ENCODE peak calls at places on chromosome 14, in nine cellular contexts. D, H, O, T, P, B, A, J and Y are unnamed samples.

GRCh38 chr14:38404100-38404541 is 148.2 kb upstream of the CLEC14A start:
- DNase-seq in P (peak), H (no peak), O (no peak), B (no peak), A (no peak), J (no peak), T (no peak), D (no peak), Y (peak)

GRCh38 chr14:59897757-59898383 is 22.1 kb upstream of the LRRC9 start:
- DNase-seq in P (peak), D (no peak), H (no peak), A (peak), O (peak), J (no peak), T (no peak), B (no peak), Y (no peak)

GRCh38 chr14:101601603-101602465 is 40.5 kb downstream of the DIO3 start:
- DNase-seq in A (peak), B (no peak), O (no peak), D (no peak), J (peak), P (no peak), T (peak), H (peak), Y (no peak)

GRCh38 chr14:101130861-101131260 is 227.3 kb upstream of the RTL1 start:
- DNase-seq in J (no peak), B (no peak), O (no peak), D (no peak), T (no peak), P (no peak), H (no peak), A (no peak), Y (no peak)

GRCh38 chr14:51449666-51450061 is 202.0 kb upstream of the FRMD6 start:
- DNase-seq in D (no peak), O (no peak), J (no peak), B (no peak), A (no peak), P (no peak), H (no peak), T (no peak), Y (no peak)

GRCh38 chr14:51067306-51067705 is 27.6 kb downstream of the TRIM9 start:
- DNase-seq in T (no peak), A (no peak), B (no peak), D (no peak), H (no peak), P (no peak), J (no peak), O (no peak), Y (no peak)

GRCh38 chr14:54194501-54194900 is 202.3 kb upstream of the CDKN3 start:
- DNase-seq in T (no peak), P (peak), J (no peak), H (no peak), B (no peak), O (no peak), A (no peak), D (no peak), Y (no peak)

GRCh38 chr14:72737560-72737943 is 156.3 kb downstream of the DPF3 start:
- DNase-seq in T (peak), O (no peak), D (no peak), P (no peak), A (no peak), H (no peak), B (no peak), J (no peak), Y (no peak)

GRCh38 chr14:53358166-53358565 is 205.0 kb upstream of the DDHD1 start:
- DNase-seq in T (no peak), O (no peak), D (no peak), P (no peak), B (no peak), H (no peak), A (no peak), J (no peak), Y (no peak)

GRCh38 chr14:103091041-103091882 is 3.3 kb upstream of the EXOC3L4 start:
- DNase-seq in H (peak), T (no peak), P (no peak), O (peak), D (no peak), J (peak), A (peak), B (peak), Y (no peak)

GRCh38 chr14:91745329-91745728 is 13.4 kb upstream of the CATSPERB start:
- DNase-seq in H (no peak), J (no peak), P (peak), T (no peak), D (no peak), B (no peak), O (no peak), A (no peak), Y (no peak)

GRCh38 chr14:37874429-37875109 is 279.1 kb downstream of the TTC6 start:
- DNase-seq in A (peak), T (peak), P (peak), J (peak), B (peak), D (peak), O (peak), H (peak), Y (no peak)

GRCh38 chr14:90381011-90381790 is 15.6 kb upstream of the CALM1 start:
- DNase-seq in H (no peak), O (no peak), J (peak), P (no peak), D (no peak), T (no peak), B (no peak), A (peak), Y (no peak)

GRCh38 chr14:102949801-102950451 is 27.5 kb downstream of the AMN start:
- DNase-seq in D (no peak), T (no peak), B (no peak), H (no peak), P (no peak), A (peak), J (no peak), O (no peak), Y (no peak)

GRCh38 chr14:101065246-101065645 is 161.7 kb upstream of the RTL1 start:
- DNase-seq in H (peak), J (peak), P (no peak), O (no peak), B (no peak), A (no peak), D (no peak), T (no peak), Y (no peak)

GRCh38 chr14:75917322-75918251 is 64.2 kb downstream of the TGFB3 start:
- DNase-seq in B (no peak), D (no peak), P (no peak), A (no peak), J (no peak), H (no peak), T (no peak), O (no peak), Y (no peak)

GRCh38 chr14:74888164-74889158 is 6.7 kb downstream of the DLST start:
- DNase-seq in J (no peak), A (no peak), B (peak), H (no peak), O (no peak), P (peak), D (no peak), T (no peak), Y (no peak)

GRCh38 chr14:74754157-74754556 is 9.0 kb upstream of the YLPM1 start:
- DNase-seq in O (no peak), A (no peak), P (no peak), J (no peak), H (no peak), B (no peak), T (no peak), D (no peak), Y (no peak)

GRCh38 chr14:20332386-20332945 is 613 bp downstream of the CCNB1IP1 start:
- DNase-seq in O (no peak), J (no peak), A (no peak), B (peak), T (no peak), D (no peak), P (peak), H (no peak), Y (no peak)

GRCh38 chr14:20329355-20329754 is 3.7 kb downstream of the CCNB1IP1 start:
- DNase-seq in D (no peak), O (no peak), B (no peak), A (no peak), J (no peak), H (no peak), P (no peak), T (no peak), Y (no peak)

GRCh38 chr14:20331048-20331613 is 1.9 kb downstream of the CCNB1IP1 start:
- DNase-seq in H (no peak), P (no peak), T (no peak), O (no peak), D (no peak), B (no peak), J (no peak), A (no peak), Y (no peak)

GRCh38 chr14:20332946-20333782 is at the start of gene CCNB1IP1:
- DNase-seq in P (peak), J (peak), B (peak), H (peak), T (peak), O (peak), A (peak), D (peak), Y (peak)

GRCh38 chr14:20334017-20334416 is 938 bp upstream of the CCNB1IP1 start:
- DNase-seq in H (no peak), B (no peak), O (no peak), J (no peak), P (no peak), T (no peak), A (no peak), D (no peak), Y (no peak)
- H3K4me3 ChIP-seq in H (no peak), B (no peak), O (no peak), J (no peak), P (no peak), T (no peak), A (no peak), D (no peak), Y (no peak)

DNA sequence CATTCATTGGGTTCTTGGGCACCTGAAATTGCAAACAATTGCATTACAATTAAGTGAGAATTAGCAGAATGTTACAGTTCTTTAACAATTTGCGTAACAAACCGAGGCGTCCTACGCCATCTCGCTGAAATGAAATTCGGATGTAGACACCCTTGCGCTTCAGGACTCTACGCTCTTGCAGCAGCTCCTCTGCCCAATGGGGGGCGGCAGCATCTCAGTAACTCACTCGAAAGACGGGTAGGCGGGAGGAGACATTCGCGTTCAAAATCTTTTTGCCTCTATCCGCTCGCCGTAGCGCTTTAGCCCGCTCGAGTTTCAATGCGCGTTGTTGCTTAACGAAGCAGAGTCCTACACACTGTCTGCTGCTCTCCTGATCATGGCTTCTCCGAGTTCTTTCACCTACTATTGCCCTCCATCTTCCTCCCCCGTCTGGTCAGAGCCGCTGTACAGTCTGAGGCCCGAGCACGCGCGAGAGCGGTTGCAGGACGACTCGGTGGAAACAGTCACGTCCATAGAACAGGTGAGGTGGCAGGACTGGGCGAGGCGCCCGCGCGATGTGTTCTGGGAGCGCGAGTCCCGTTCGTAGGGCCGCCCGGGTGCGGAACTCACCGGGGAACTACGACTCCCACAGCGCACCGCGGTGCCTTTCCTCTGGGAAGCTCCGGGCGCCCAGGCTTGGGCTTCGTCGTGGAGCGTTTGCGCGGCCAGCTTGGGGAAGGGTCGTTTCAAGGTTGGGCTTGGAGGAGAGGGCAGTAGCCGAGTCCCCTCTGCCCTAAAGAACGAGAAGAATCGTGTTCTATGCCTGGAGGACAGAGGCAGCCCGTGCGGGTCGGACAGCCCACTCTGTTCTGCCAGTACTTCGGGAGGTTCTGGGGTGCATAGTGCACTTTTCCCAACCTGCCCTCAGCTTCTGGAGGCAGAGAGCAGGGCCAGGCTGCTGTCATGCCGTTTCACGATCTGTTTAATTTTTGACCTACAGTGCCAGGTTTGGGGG is at the start of gene FNTB:
- DNase-seq in T (peak), D (peak), O (peak), H (peak), B (peak), A (peak), J (peak), P (peak), Y (peak)
- TF ChIP-seq CTCF in T (peak), D (peak), O (peak), H (peak), B (peak), A (no peak), J (peak), P (peak), Y (peak)

GRCh38 chr14:99246536-99247083 is 25.4 kb downstream of the BCL11B start:
- DNase-seq in O (no peak), P (no peak), B (no peak), D (no peak), H (no peak), T (no peak), J (no peak), A (no peak), Y (no peak)
- H3K4me3 ChIP-seq in O (no peak), P (no peak), B (no peak), D (no peak), H (no peak), T (no peak), J (peak), A (peak), Y (no peak)

GRCh38 chr14:67524152-67524963 is 8.7 kb upstream of the PLEKHH1 start:
- DNase-seq in P (peak), D (no peak), A (no peak), J (no peak), T (no peak), H (no peak), B (no peak), O (peak), Y (no peak)

GRCh38 chr14:67527756-67528155 is 5.3 kb upstream of the PLEKHH1 start:
- DNase-seq in J (no peak), T (no peak), H (no peak), D (no peak), A (no peak), P (no peak), B (no peak), O (no peak), Y (no peak)

GRCh38 chr14:67526181-67526580 is 6.9 kb upstream of the PLEKHH1 start:
- DNase-seq in H (no peak), T (no peak), P (no peak), J (no peak), A (no peak), O (no peak), B (no peak), D (no peak), Y (no peak)

GRCh38 chr14:67525389-67525788 is 7.7 kb upstream of the PLEKHH1 start:
- DNase-seq in A (no peak), B (no peak), T (no peak), D (no peak), J (no peak), O (no peak), H (no peak), P (no peak), Y (no peak)

DNA sequence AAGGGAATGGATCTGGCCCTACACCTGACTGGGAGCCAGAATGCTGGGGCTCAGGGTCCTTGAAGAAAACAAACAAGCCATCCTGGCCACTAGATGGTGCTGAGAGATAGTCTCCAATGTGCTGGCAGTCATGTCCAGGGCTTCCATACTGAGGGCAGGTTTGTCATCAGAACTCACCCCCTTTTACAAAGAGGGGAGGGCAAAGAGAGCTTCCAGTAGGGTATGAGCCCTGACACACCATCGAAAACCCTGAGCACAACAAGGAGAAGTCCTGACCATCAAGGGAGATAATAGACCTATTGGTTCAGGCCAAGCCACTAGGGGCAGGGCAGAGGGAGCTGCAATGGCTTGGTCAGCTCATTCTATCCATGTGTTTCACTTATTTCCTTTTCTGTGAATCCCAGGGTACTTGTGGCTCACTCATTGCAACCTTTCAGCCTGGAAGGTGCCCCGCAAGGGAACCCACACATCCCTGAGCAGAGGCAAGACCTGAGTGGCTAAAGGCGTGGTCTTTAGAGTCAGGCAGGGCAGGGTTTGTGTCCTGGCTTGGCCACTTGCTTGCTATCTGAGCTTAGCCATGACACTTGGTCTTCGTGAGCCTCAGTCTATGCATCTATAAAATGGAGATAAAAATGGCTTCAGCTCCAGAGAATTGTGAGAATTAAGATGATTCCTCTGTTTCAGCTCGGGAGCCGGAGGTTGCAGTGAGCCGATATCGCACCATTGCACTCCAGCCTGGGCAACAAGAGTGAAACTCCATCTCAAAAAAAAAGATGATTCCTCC is 6.2 kb upstream of the PLEKHH1 start:
- DNase-seq in D (peak), T (no peak), P (peak), A (peak), H (no peak), J (peak), O (peak), B (peak), Y (no peak)
- TF ChIP-seq CTCF in D (peak), T (peak), P (peak), A (no peak), H (peak), J (peak), O (peak), B (peak), Y (peak)

GRCh38 chr14:97100306-97100705 is 303.1 kb downstream of the VRK1 start:
- DNase-seq in B (no peak), J (no peak), D (no peak), P (no peak), H (no peak), A (no peak), T (no peak), O (no peak), Y (no peak)
- H3K4me3 ChIP-seq in B (no peak), J (no peak), D (no peak), P (no peak), H (no peak), A (no peak), T (no peak), O (no peak), Y (no peak)

DNA sequence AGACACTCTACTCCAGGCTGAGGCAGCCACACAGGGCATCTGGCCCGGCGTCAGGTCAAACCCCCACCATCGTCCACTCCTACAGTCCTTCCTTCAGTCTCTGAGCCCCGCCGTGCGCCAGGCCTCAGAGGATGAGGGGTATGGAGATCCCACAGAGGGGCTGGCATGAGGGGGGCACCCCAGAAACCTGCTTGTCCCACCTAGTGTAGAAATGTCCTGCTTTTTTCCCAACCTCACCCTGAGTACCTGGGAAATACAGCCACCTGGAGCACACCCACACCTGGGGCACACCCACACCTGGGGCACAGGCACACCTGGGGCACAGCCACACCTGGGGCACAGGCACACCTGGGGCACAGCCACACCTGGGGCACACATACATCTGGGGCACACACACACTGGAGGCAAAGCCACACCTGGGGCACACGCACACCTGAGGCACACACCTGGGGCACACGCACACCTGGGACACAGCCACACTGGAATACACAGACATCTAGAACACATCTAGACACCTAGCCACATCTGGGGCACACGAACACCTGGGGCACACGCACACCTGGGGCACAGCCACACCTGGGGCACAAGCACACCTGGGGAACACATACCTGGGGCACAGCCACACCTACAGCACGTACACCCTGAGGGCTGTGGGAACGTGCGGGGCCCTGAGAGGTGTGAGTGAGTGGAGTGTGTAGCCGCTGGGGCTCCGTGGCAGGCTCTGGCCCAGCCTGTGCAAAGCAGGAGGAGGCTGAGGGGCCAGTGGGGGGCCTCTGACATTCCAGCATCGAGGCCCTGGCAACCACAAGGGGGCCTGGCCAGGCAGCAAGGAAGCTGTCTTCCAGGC is 18.4 kb downstream of the AKT1 start:
- DNase-seq in O (no peak), P (no peak), J (no peak), D (no peak), B (no peak), A (no peak), T (no peak), H (no peak), Y (no peak)
- TF ChIP-seq CTCF in O (no peak), P (no peak), J (no peak), D (no peak), B (no peak), A (no peak), T (no peak), H (no peak), Y (no peak)